ENCODE peak calls at places on chromosomes 3 and 15, in ten cellular contexts. One of them, this sample, is unnamed.

GRCh38 chr15:31049122-31049521 is 52.4 kb downstream of the TRPM1 start:
- DNase-seq in endothelial cell: no peak
- DNase-seq in AG09319: no peak
- DNase-seq in T1000: no peak
- DNase-seq in pons: no peak
- DNase-seq in ACHN: no peak
- DNase-seq in fibroblast of pulmonary artery: no peak
- DNase-seq in Calu3: no peak
- DNase-seq in GM13977: no peak
- DNase-seq in activated CD8-positive, alpha-beta memory T cell treated with anti-CD3 and anti-CD28 coated beads for 48 hours: no peak
- DNase-seq in this sample: no peak

GRCh38 chr15:64430000-64430735 is 30.2 kb upstream of the ZNF609 start:
- DNase-seq in endothelial cell: no peak
- DNase-seq in GM13977: peak
- DNase-seq in AG09319: peak
- DNase-seq in fibroblast of pulmonary artery: peak
- DNase-seq in pons: peak
- DNase-seq in Calu3: no peak
- DNase-seq in activated CD8-positive, alpha-beta memory T cell treated with anti-CD3 and anti-CD28 coated beads for 48 hours: no peak
- DNase-seq in T1000: no peak
- DNase-seq in ACHN: no peak
- DNase-seq in this sample: no peak

GRCh38 chr3:42032693-42033349 is 58.3 kb upstream of the TRAK1 start:
- DNase-seq in AG09319: peak
- DNase-seq in fibroblast of pulmonary artery: peak
- DNase-seq in Calu3: no peak
- DNase-seq in ACHN: peak
- DNase-seq in T1000: peak
- DNase-seq in endothelial cell: no peak
- DNase-seq in GM13977: no peak
- DNase-seq in pons: peak
- DNase-seq in activated CD8-positive, alpha-beta memory T cell treated with anti-CD3 and anti-CD28 coated beads for 48 hours: no peak
- DNase-seq in this sample: peak

GRCh38 chr15:61198722-61199121 is 30.4 kb downstream of the RORA start:
- DNase-seq in activated CD8-positive, alpha-beta memory T cell treated with anti-CD3 and anti-CD28 coated beads for 48 hours: no peak
- DNase-seq in AG09319: no peak
- DNase-seq in Calu3: no peak
- DNase-seq in GM13977: no peak
- DNase-seq in endothelial cell: no peak
- DNase-seq in fibroblast of pulmonary artery: no peak
- DNase-seq in ACHN: no peak
- DNase-seq in pons: no peak
- DNase-seq in T1000: no peak
- DNase-seq in this sample: no peak

GRCh38 chr3:148262980-148263379 is 434.7 kb upstream of the AGTR1 start:
- DNase-seq in AG09319: no peak
- DNase-seq in T1000: no peak
- DNase-seq in fibroblast of pulmonary artery: no peak
- DNase-seq in ACHN: no peak
- DNase-seq in pons: no peak
- DNase-seq in GM13977: no peak
- DNase-seq in Calu3: no peak
- DNase-seq in activated CD8-positive, alpha-beta memory T cell treated with anti-CD3 and anti-CD28 coated beads for 48 hours: no peak
- DNase-seq in endothelial cell: no peak
- DNase-seq in this sample: no peak

GRCh38 chr15:78035319-78035718 is 42.2 kb downstream of the TBC1D2B start:
- DNase-seq in pons: no peak
- DNase-seq in Calu3: no peak
- DNase-seq in GM13977: no peak
- DNase-seq in endothelial cell: no peak
- DNase-seq in activated CD8-positive, alpha-beta memory T cell treated with anti-CD3 and anti-CD28 coated beads for 48 hours: no peak
- DNase-seq in fibroblast of pulmonary artery: peak
- DNase-seq in AG09319: no peak
- DNase-seq in ACHN: no peak
- DNase-seq in T1000: no peak
- DNase-seq in this sample: no peak

GRCh38 chr3:158791259-158791920 is 10.5 kb upstream of the MFSD1 start:
- DNase-seq in AG09319: no peak
- DNase-seq in fibroblast of pulmonary artery: peak
- DNase-seq in ACHN: peak
- DNase-seq in GM13977: peak
- DNase-seq in endothelial cell: peak
- DNase-seq in T1000: no peak
- DNase-seq in Calu3: peak
- DNase-seq in pons: peak
- DNase-seq in activated CD8-positive, alpha-beta memory T cell treated with anti-CD3 and anti-CD28 coated beads for 48 hours: no peak
- DNase-seq in this sample: no peak

GRCh38 chr3:195081242-195081963 is 189.6 kb downstream of the XXYLT1 start:
- DNase-seq in T1000: no peak
- DNase-seq in Calu3: no peak
- DNase-seq in activated CD8-positive, alpha-beta memory T cell treated with anti-CD3 and anti-CD28 coated beads for 48 hours: no peak
- DNase-seq in pons: no peak
- DNase-seq in GM13977: no peak
- DNase-seq in endothelial cell: no peak
- DNase-seq in ACHN: peak
- DNase-seq in fibroblast of pulmonary artery: peak
- DNase-seq in AG09319: no peak
- DNase-seq in this sample: no peak

GRCh38 chr3:52216585-52217408 is 8.6 kb downstream of the TLR9 start:
- DNase-seq in GM13977: no peak
- DNase-seq in endothelial cell: no peak
- DNase-seq in AG09319: no peak
- DNase-seq in T1000: peak
- DNase-seq in activated CD8-positive, alpha-beta memory T cell treated with anti-CD3 and anti-CD28 coated beads for 48 hours: no peak
- DNase-seq in pons: no peak
- DNase-seq in fibroblast of pulmonary artery: peak
- DNase-seq in Calu3: peak
- DNase-seq in ACHN: peak
- DNase-seq in this sample: peak

GRCh38 chr15:65862682-65863081 is 6.6 kb upstream of the RAB11A start:
- DNase-seq in GM13977: peak
- DNase-seq in endothelial cell: peak
- DNase-seq in Calu3: peak
- DNase-seq in AG09319: no peak
- DNase-seq in fibroblast of pulmonary artery: peak
- DNase-seq in T1000: no peak
- DNase-seq in activated CD8-positive, alpha-beta memory T cell treated with anti-CD3 and anti-CD28 coated beads for 48 hours: peak
- DNase-seq in ACHN: peak
- DNase-seq in pons: no peak
- DNase-seq in this sample: no peak

GRCh38 chr3:172520332-172520831 is 2.8 kb downstream of the TNFSF10 start:
- DNase-seq in GM13977: peak
- DNase-seq in fibroblast of pulmonary artery: peak
- DNase-seq in pons: no peak
- DNase-seq in T1000: no peak
- DNase-seq in Calu3: no peak
- DNase-seq in ACHN: peak
- DNase-seq in AG09319: peak
- DNase-seq in activated CD8-positive, alpha-beta memory T cell treated with anti-CD3 and anti-CD28 coated beads for 48 hours: no peak
- DNase-seq in endothelial cell: no peak
- DNase-seq in this sample: peak

GRCh38 chr15:38859574-38859973 is 295.0 kb upstream of the RASGRP1 start:
- DNase-seq in endothelial cell: no peak
- DNase-seq in pons: no peak
- DNase-seq in T1000: no peak
- DNase-seq in AG09319: no peak
- DNase-seq in fibroblast of pulmonary artery: no peak
- DNase-seq in ACHN: no peak
- DNase-seq in Calu3: no peak
- DNase-seq in activated CD8-positive, alpha-beta memory T cell treated with anti-CD3 and anti-CD28 coated beads for 48 hours: no peak
- DNase-seq in GM13977: no peak
- DNase-seq in this sample: no peak

GRCh38 chr15:52392008-52392687 is 96.5 kb upstream of the MYO5C start:
- DNase-seq in AG09319: peak
- DNase-seq in pons: no peak
- DNase-seq in activated CD8-positive, alpha-beta memory T cell treated with anti-CD3 and anti-CD28 coated beads for 48 hours: no peak
- DNase-seq in T1000: peak
- DNase-seq in fibroblast of pulmonary artery: peak
- DNase-seq in Calu3: no peak
- DNase-seq in ACHN: no peak
- DNase-seq in endothelial cell: no peak
- DNase-seq in GM13977: no peak
- DNase-seq in this sample: peak

GRCh38 chr3:30964612-30965011 is 70.2 kb upstream of the GADL1 start:
- DNase-seq in fibroblast of pulmonary artery: no peak
- DNase-seq in pons: no peak
- DNase-seq in endothelial cell: no peak
- DNase-seq in GM13977: peak
- DNase-seq in AG09319: no peak
- DNase-seq in Calu3: no peak
- DNase-seq in ACHN: no peak
- DNase-seq in activated CD8-positive, alpha-beta memory T cell treated with anti-CD3 and anti-CD28 coated beads for 48 hours: no peak
- DNase-seq in T1000: no peak
- DNase-seq in this sample: no peak

GRCh38 chr3:69787436-69788168 is 48.3 kb downstream of the MITF start:
- DNase-seq in Calu3: no peak
- DNase-seq in endothelial cell: no peak
- DNase-seq in pons: no peak
- DNase-seq in activated CD8-positive, alpha-beta memory T cell treated with anti-CD3 and anti-CD28 coated beads for 48 hours: no peak
- DNase-seq in AG09319: peak
- DNase-seq in T1000: no peak
- DNase-seq in fibroblast of pulmonary artery: peak
- DNase-seq in GM13977: no peak
- DNase-seq in ACHN: peak
- DNase-seq in this sample: peak

GRCh38 chr3:86782860-86783259 is 208.1 kb downstream of the VGLL3 start:
- DNase-seq in activated CD8-positive, alpha-beta memory T cell treated with anti-CD3 and anti-CD28 coated beads for 48 hours: no peak
- DNase-seq in AG09319: no peak
- DNase-seq in Calu3: no peak
- DNase-seq in fibroblast of pulmonary artery: no peak
- DNase-seq in endothelial cell: no peak
- DNase-seq in ACHN: no peak
- DNase-seq in pons: no peak
- DNase-seq in T1000: no peak
- DNase-seq in GM13977: no peak
- DNase-seq in this sample: no peak

GRCh38 chr3:123624302-123624701 is 39.4 kb upstream of the HACD2 start:
- DNase-seq in T1000: no peak
- DNase-seq in pons: no peak
- DNase-seq in endothelial cell: no peak
- DNase-seq in fibroblast of pulmonary artery: no peak
- DNase-seq in GM13977: no peak
- DNase-seq in AG09319: no peak
- DNase-seq in activated CD8-positive, alpha-beta memory T cell treated with anti-CD3 and anti-CD28 coated beads for 48 hours: no peak
- DNase-seq in ACHN: no peak
- DNase-seq in Calu3: no peak
- DNase-seq in this sample: no peak

GRCh38 chr15:31267161-31268107 is 59.2 kb upstream of the KLF13 start:
- DNase-seq in endothelial cell: no peak
- DNase-seq in T1000: no peak
- DNase-seq in activated CD8-positive, alpha-beta memory T cell treated with anti-CD3 and anti-CD28 coated beads for 48 hours: no peak
- DNase-seq in Calu3: no peak
- DNase-seq in ACHN: no peak
- DNase-seq in pons: no peak
- DNase-seq in AG09319: no peak
- DNase-seq in fibroblast of pulmonary artery: no peak
- DNase-seq in GM13977: no peak
- DNase-seq in this sample: no peak

GRCh38 chr15:89613031-89613430 is 37.8 kb downstream of the TICRR start:
- DNase-seq in ACHN: no peak
- DNase-seq in AG09319: no peak
- DNase-seq in T1000: no peak
- DNase-seq in endothelial cell: no peak
- DNase-seq in fibroblast of pulmonary artery: no peak
- DNase-seq in Calu3: no peak
- DNase-seq in pons: no peak
- DNase-seq in activated CD8-positive, alpha-beta memory T cell treated with anti-CD3 and anti-CD28 coated beads for 48 hours: no peak
- DNase-seq in GM13977: no peak
- DNase-seq in this sample: no peak

GRCh38 chr15:50180091-50180490 is 1.9 kb upstream of the SLC27A2 start:
- DNase-seq in T1000: no peak
- DNase-seq in activated CD8-positive, alpha-beta memory T cell treated with anti-CD3 and anti-CD28 coated beads for 48 hours: no peak
- DNase-seq in Calu3: no peak
- DNase-seq in GM13977: no peak
- DNase-seq in pons: no peak
- DNase-seq in fibroblast of pulmonary artery: no peak
- DNase-seq in AG09319: no peak
- DNase-seq in ACHN: no peak
- DNase-seq in endothelial cell: no peak
- DNase-seq in this sample: no peak

GRCh38 chr3:86180696-86181095 is 810.3 kb downstream of the VGLL3 start:
- DNase-seq in ACHN: peak
- DNase-seq in GM13977: no peak
- DNase-seq in Calu3: peak
- DNase-seq in activated CD8-positive, alpha-beta memory T cell treated with anti-CD3 and anti-CD28 coated beads for 48 hours: no peak
- DNase-seq in AG09319: no peak
- DNase-seq in fibroblast of pulmonary artery: no peak
- DNase-seq in T1000: no peak
- DNase-seq in endothelial cell: peak
- DNase-seq in pons: peak
- DNase-seq in this sample: no peak

GRCh38 chr3:31840252-31840651 is 140.8 kb downstream of the OSBPL10 start:
- DNase-seq in AG09319: no peak
- DNase-seq in pons: no peak
- DNase-seq in fibroblast of pulmonary artery: no peak
- DNase-seq in GM13977: no peak
- DNase-seq in endothelial cell: no peak
- DNase-seq in activated CD8-positive, alpha-beta memory T cell treated with anti-CD3 and anti-CD28 coated beads for 48 hours: no peak
- DNase-seq in Calu3: no peak
- DNase-seq in T1000: no peak
- DNase-seq in ACHN: no peak
- DNase-seq in this sample: no peak

GRCh38 chr3:182592747-182593146 is 200.6 kb upstream of the ATP11B start:
- DNase-seq in activated CD8-positive, alpha-beta memory T cell treated with anti-CD3 and anti-CD28 coated beads for 48 hours: no peak
- DNase-seq in T1000: no peak
- DNase-seq in Calu3: no peak
- DNase-seq in pons: no peak
- DNase-seq in GM13977: no peak
- DNase-seq in AG09319: no peak
- DNase-seq in fibroblast of pulmonary artery: no peak
- DNase-seq in endothelial cell: no peak
- DNase-seq in ACHN: no peak
- DNase-seq in this sample: no peak

GRCh38 chr15:42523331-42523730 is 25.3 kb downstream of the LRRC57 start:
- DNase-seq in activated CD8-positive, alpha-beta memory T cell treated with anti-CD3 and anti-CD28 coated beads for 48 hours: no peak
- DNase-seq in fibroblast of pulmonary artery: no peak
- DNase-seq in GM13977: no peak
- DNase-seq in Calu3: no peak
- DNase-seq in AG09319: no peak
- DNase-seq in ACHN: no peak
- DNase-seq in endothelial cell: no peak
- DNase-seq in T1000: no peak
- DNase-seq in pons: no peak
- DNase-seq in this sample: no peak

GRCh38 chr3:178439504-178439903 is 96.7 kb upstream of the KCNMB2 start:
- DNase-seq in fibroblast of pulmonary artery: peak
- DNase-seq in T1000: no peak
- DNase-seq in activated CD8-positive, alpha-beta memory T cell treated with anti-CD3 and anti-CD28 coated beads for 48 hours: no peak
- DNase-seq in pons: no peak
- DNase-seq in AG09319: no peak
- DNase-seq in ACHN: peak
- DNase-seq in GM13977: no peak
- DNase-seq in Calu3: peak
- DNase-seq in endothelial cell: no peak
- DNase-seq in this sample: no peak

GRCh38 chr3:58120075-58120812 is 90.5 kb downstream of the DNASE1L3 start:
- DNase-seq in GM13977: no peak
- DNase-seq in Calu3: no peak
- DNase-seq in activated CD8-positive, alpha-beta memory T cell treated with anti-CD3 and anti-CD28 coated beads for 48 hours: no peak
- DNase-seq in endothelial cell: no peak
- DNase-seq in ACHN: no peak
- DNase-seq in T1000: no peak
- DNase-seq in AG09319: no peak
- DNase-seq in fibroblast of pulmonary artery: peak
- DNase-seq in pons: peak
- DNase-seq in this sample: no peak

GRCh38 chr3:125110016-125110875 is 54.4 kb upstream of the HEG1 start:
- DNase-seq in endothelial cell: no peak
- DNase-seq in ACHN: peak
- DNase-seq in T1000: peak
- DNase-seq in AG09319: peak
- DNase-seq in fibroblast of pulmonary artery: peak
- DNase-seq in pons: no peak
- DNase-seq in GM13977: peak
- DNase-seq in Calu3: no peak
- DNase-seq in activated CD8-positive, alpha-beta memory T cell treated with anti-CD3 and anti-CD28 coated beads for 48 hours: no peak
- DNase-seq in this sample: peak

GRCh38 chr3:141452045-141452444 is 34.8 kb upstream of the RASA2 start:
- DNase-seq in activated CD8-positive, alpha-beta memory T cell treated with anti-CD3 and anti-CD28 coated beads for 48 hours: no peak
- DNase-seq in T1000: no peak
- DNase-seq in Calu3: peak
- DNase-seq in ACHN: peak
- DNase-seq in GM13977: peak
- DNase-seq in AG09319: peak
- DNase-seq in fibroblast of pulmonary artery: peak
- DNase-seq in pons: peak
- DNase-seq in endothelial cell: peak
- DNase-seq in this sample: no peak

This sample was measured in epithelial cell of proximal tubule.